ENCODE peak calls at places on chromosomes 13 and 19, in ten cellular contexts. Y, F, M, J, G, C, S, D, R and Q are unnamed samples.

GRCh38 chr19:29771708-29772415 is 39.9 kb upstream of the CCNE1 start:
- DNase-seq in R (peak), S (no peak), J (peak), C (peak), Y (peak), F (peak), M (no peak), G (peak), D (no peak), Q (peak)

GRCh38 chr13:59172076-59172475 is 991.7 kb downstream of the DIAPH3 start:
- DNase-seq in M (no peak), D (no peak), S (no peak), R (no peak), C (no peak), F (no peak), G (no peak), Y (no peak), J (no peak), Q (no peak)

GRCh38 chr19:1066748-1067340 is at the start of gene ARHGAP45:
- DNase-seq in G (peak), F (peak), M (no peak), J (no peak), R (peak), C (peak), Y (no peak), S (no peak), D (no peak), Q (no peak)

GRCh38 chr19:27974082-27974513 is 1238.9 kb downstream of the UQCRFS1 start:
- DNase-seq in F (peak), R (peak), S (peak), G (peak), M (no peak), D (no peak), C (peak), Y (no peak), J (peak), Q (no peak)

GRCh38 chr19:31610036-31610435 is 260.8 kb upstream of the TSHZ3 start:
- DNase-seq in J (no peak), G (no peak), S (no peak), M (no peak), F (no peak), C (no peak), Y (no peak), D (no peak), R (no peak), Q (no peak)

GRCh38 chr19:5934002-5934401 is 19.9 kb downstream of the CAPS start:
- DNase-seq in R (peak), M (no peak), S (no peak), F (no peak), Y (no peak), D (no peak), G (no peak), J (no peak), C (no peak), Q (no peak)

GRCh38 chr13:110869805-110870706 is 44.8 kb downstream of the ANKRD10 start:
- DNase-seq in J (peak), C (peak), S (no peak), Y (peak), D (peak), M (peak), R (peak), F (peak), G (peak), Q (peak)

GRCh38 chr13:93364166-93364565 is 137.6 kb downstream of the GPC6 start:
- DNase-seq in S (no peak), J (no peak), M (no peak), R (no peak), C (peak), G (no peak), Y (no peak), D (no peak), F (no peak), Q (no peak)

GRCh38 chr13:79770056-79770455 is 289.1 kb downstream of the NDFIP2 start:
- DNase-seq in R (no peak), J (no peak), C (no peak), G (no peak), Y (no peak), S (no peak), D (no peak), M (no peak), F (no peak), Q (no peak)

GRCh38 chr19:18415177-18415867 is 3.9 kb upstream of the SSBP4 start:
- DNase-seq in D (peak), J (no peak), S (no peak), M (peak), R (no peak), G (no peak), F (peak), Y (peak), C (peak), Q (peak)

GRCh38 chr19:44757735-44758505 is 9.4 kb downstream of the BCL3 start:
- DNase-seq in J (no peak), C (no peak), Y (peak), M (no peak), F (peak), G (peak), D (peak), S (no peak), R (peak), Q (peak)

GRCh38 chr13:45564108-45564507 is 51.4 kb downstream of the ERICH6B start:
- DNase-seq in Y (no peak), D (no peak), F (no peak), R (no peak), J (peak), S (no peak), C (no peak), M (no peak), G (no peak), Q (no peak)

GRCh38 chr13:27130223-27131015 is 41.2 kb downstream of the USP12 start:
- DNase-seq in C (no peak), G (no peak), S (no peak), R (no peak), F (no peak), D (no peak), M (no peak), J (no peak), Y (peak), Q (no peak)

GRCh38 chr13:45909724-45910123 is 58.2 kb upstream of the SIAH3 start:
- DNase-seq in M (no peak), J (no peak), R (no peak), C (no peak), Y (no peak), G (no peak), D (no peak), F (no peak), S (no peak), Q (no peak)

GRCh38 chr19:29810504-29810871 is 1.3 kb upstream of the CCNE1 start:
- DNase-seq in G (no peak), J (no peak), F (peak), D (no peak), C (peak), Y (peak), R (no peak), M (no peak), S (no peak), Q (peak)

GRCh38 chr19:18951721-18952281 is 10.8 kb upstream of the HOMER3 start:
- DNase-seq in D (no peak), Y (no peak), C (no peak), S (no peak), G (no peak), R (no peak), F (no peak), J (no peak), M (no peak), Q (no peak)

GRCh38 chr13:98143157-98143553 is 261 bp downstream of the FARP1 start:
- DNase-seq in R (peak), Y (no peak), F (no peak), S (no peak), C (no peak), D (peak), G (no peak), M (no peak), J (no peak), Q (no peak)

GRCh38 chr19:7327802-7328201 is 20.9 kb upstream of the ARHGEF18 start:
- DNase-seq in C (no peak), Y (no peak), F (no peak), R (no peak), G (no peak), S (no peak), M (no peak), D (peak), J (no peak), Q (no peak)

GRCh38 chr19:47765522-47766358 is 12.8 kb upstream of the SELENOW start:
- DNase-seq in G (peak), S (no peak), J (peak), M (no peak), F (peak), C (peak), D (peak), R (peak), Y (peak), Q (peak)

GRCh38 chr19:53328967-53329366 is 4.6 kb upstream of the ZNF845 start:
- DNase-seq in J (no peak), D (peak), M (no peak), C (peak), G (no peak), S (no peak), Y (no peak), R (peak), F (peak), Q (peak)

GRCh38 chr19:46402725-46403124 is 10.6 kb downstream of the CCDC8 start:
- DNase-seq in S (no peak), M (no peak), Y (no peak), C (no peak), J (no peak), D (peak), F (no peak), R (no peak), G (no peak), Q (no peak)

GRCh38 chr13:29845440-29846056 is 4.9 kb downstream of the UBL3 start:
- DNase-seq in J (no peak), C (no peak), S (no peak), G (no peak), F (no peak), R (no peak), M (no peak), D (no peak), Y (no peak), Q (no peak)

GRCh38 chr13:25881946-25882574 is 169.8 kb downstream of the SHISA2 start:
- DNase-seq in F (no peak), R (peak), D (no peak), Y (no peak), G (no peak), J (no peak), M (no peak), S (no peak), C (no peak), Q (no peak)

GRCh38 chr13:101554420-101555125 is 102.1 kb downstream of the ITGBL1 start:
- DNase-seq in M (no peak), G (no peak), R (no peak), C (no peak), J (no peak), Y (no peak), D (no peak), S (no peak), F (no peak), Q (no peak)

GRCh38 chr13:111385182-111385857 is 64.9 kb downstream of the TEX29 start:
- DNase-seq in R (no peak), F (no peak), D (no peak), S (no peak), C (no peak), J (no peak), Y (no peak), M (peak), G (peak), Q (no peak)

GRCh38 chr13:98484289-98485219 is 92.4 kb downstream of the STK24 start:
- DNase-seq in S (no peak), C (peak), R (no peak), Y (peak), G (peak), D (peak), M (peak), J (peak), F (peak), Q (peak)

GRCh38 chr13:43333176-43333575 is 309.8 kb downstream of the DNAJC15 start:
- DNase-seq in R (peak), S (no peak), F (no peak), M (no peak), J (no peak), Y (no peak), D (no peak), G (no peak), C (no peak), Q (no peak)

GRCh38 chr13:112374271-112374670 is 1.9 kb upstream of the SPACA7 start:
- DNase-seq in G (no peak), R (no peak), J (no peak), S (no peak), M (no peak), D (no peak), F (no peak), C (no peak), Y (no peak), Q (no peak)

GRCh38 chr13:51453308-51453958 is 597 bp upstream of the INTS6 start:
- DNase-seq in D (peak), C (peak), M (peak), S (peak), J (peak), R (peak), F (peak), Y (peak), G (no peak), Q (peak)

GRCh38 chr13:22211876-22212275 is 541.0 kb downstream of the FGF9 start:
- DNase-seq in G (no peak), C (no peak), J (no peak), M (no peak), F (no peak), Y (no peak), D (no peak), R (no peak), S (no peak), Q (no peak)

GRCh38 chr13:93262729-93263128 is 36.1 kb downstream of the GPC6 start:
- DNase-seq in C (no peak), S (no peak), D (no peak), F (no peak), R (no peak), G (no peak), J (no peak), Y (no peak), M (no peak), Q (no peak)

GRCh38 chr19:55554749-55555152 is 9.4 kb upstream of the SBK3 start:
- DNase-seq in G (peak), D (no peak), Y (no peak), S (no peak), J (peak), R (no peak), C (no peak), F (no peak), M (no peak), Q (no peak)

GRCh38 chr19:2734589-2735288 is 5.1 kb downstream of the SLC39A3 start:
- DNase-seq in D (no peak), Y (no peak), S (no peak), F (no peak), J (no peak), R (no peak), M (no peak), G (no peak), C (no peak), Q (no peak)

GRCh38 chr13:109366521-109366920 is 419.9 kb downstream of the IRS2 start:
- DNase-seq in F (no peak), D (no peak), J (no peak), R (no peak), S (no peak), M (no peak), Y (no peak), G (no peak), C (no peak), Q (no peak)

GRCh38 chr13:45092668-45093067 is 27.6 kb upstream of the GTF2F2 start:
- DNase-seq in D (no peak), G (no peak), F (no peak), M (no peak), J (no peak), C (no peak), R (no peak), S (no peak), Y (no peak), Q (no peak)

GRCh38 chr13:96000069-96000468 is 53.1 kb downstream of the UGGT2 start:
- DNase-seq in Y (no peak), S (no peak), C (no peak), D (no peak), M (no peak), R (no peak), F (no peak), G (no peak), J (no peak), Q (no peak)

DNA sequence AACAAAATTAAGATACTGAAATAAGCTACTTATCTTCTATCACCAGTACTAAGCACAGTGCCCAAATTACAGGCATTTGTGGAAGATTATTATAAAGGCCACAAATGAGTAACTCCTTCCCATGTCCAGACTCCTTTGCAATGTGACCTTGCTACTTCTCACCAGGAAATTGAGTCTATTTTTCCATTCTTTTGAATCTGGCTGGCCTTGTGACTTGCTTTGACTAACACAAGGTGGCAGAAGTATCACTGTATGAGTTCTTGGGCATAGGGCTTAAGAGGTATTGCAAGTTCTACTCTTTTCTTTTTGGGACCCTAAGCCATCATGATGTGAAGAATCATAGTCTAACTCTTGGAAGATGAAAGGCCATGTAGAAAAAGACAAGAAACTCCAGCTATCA is 49.9 kb downstream of the UGGT2 start:
- DNase-seq in R (no peak), F (no peak), Y (no peak), G (no peak), J (no peak), D (no peak), M (no peak), S (no peak), C (no peak), Q (no peak)
- TF ChIP-seq CTCF in R (peak), F (no peak), Y (no peak), G (no peak), J (no peak), D (no peak), M (no peak), S (no peak), C (no peak), Q (no peak)

DNA sequence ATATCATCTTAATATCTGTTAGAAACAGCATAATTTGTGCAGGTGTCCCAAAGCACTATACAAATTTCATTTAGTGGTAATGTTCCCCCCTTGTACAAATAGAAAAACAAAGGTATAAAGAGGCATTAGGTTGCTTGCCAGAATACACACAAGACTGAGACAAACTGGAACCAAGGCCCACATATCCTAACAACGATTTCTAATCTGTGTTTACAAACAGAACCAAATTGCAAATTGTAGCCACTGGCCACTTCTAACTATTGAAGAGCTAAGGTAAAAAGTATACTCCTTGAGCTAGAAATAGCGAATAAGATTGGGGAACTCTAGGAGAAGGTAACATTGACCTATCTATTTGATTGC is 526.1 kb downstream of the KLF12 start:
- DNase-seq in Y (no peak), G (no peak), D (no peak), C (no peak), M (no peak), R (no peak), S (no peak), J (no peak), F (no peak), Q (no peak)
- H3K27ac ChIP-seq in Y (no peak), G (no peak), D (no peak), C (no peak), M (peak), R (no peak), S (no peak), J (no peak), F (no peak), Q (no peak)

DNA sequence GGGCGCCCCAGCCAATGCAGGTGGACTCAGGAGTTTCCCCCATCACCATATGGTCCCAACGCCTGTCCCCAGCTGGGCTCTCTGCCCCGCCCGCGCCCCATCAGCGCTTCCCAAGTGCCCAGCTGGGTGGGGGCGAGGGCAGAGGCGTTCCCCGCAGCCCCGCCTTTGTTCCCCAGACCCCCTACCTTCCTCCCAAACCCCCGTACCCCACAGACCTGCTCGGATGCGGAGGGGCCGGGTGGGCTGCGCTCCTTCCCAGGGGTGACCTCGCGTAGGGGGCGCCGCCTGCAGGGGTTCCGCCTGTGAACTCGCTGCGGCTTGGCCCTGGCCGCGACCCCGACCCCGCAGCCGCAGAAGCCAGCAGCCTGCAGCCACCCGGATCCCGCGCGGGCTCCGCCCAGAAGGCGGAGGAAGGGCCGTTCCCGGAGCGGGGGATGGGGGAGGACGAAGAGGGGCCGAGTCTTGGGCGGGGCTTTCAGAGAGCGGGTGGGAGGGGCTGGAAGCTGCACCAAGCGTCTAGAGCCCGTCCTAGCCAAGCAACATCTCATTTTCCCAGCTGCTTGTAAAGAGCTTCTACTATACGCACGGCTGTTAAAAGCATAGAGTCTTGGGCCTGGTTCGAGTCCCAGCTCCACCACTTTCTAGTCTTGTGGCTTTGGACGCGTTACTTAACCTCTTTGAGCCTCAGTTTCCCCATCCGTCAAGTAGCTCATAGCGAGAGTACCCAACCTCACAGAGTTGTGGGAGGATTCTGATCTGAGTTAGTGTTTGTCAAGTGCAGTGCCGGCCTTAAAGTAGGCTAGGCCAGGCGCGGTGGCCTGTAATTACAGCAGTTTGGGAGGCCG is at the start of gene RAB3D:
- DNase-seq in F (peak), D (peak), S (peak), G (peak), J (peak), C (peak), Y (peak), M (peak), R (peak), Q (peak)
- TF ChIP-seq EP300 in F (no peak), D (no peak), S (no peak), G (no peak), J (no peak), C (no peak), Y (peak), M (no peak), R (no peak), Q (no peak)

GRCh38 chr19:8697671-8698432 is 743 bp downstream of the ACTL9 start:
- DNase-seq in M (no peak), D (no peak), C (peak), Y (no peak), S (no peak), R (peak), G (no peak), J (no peak), F (no peak), Q (no peak)
- TF ChIP-seq CTCF in M (no peak), D (no peak), C (peak), Y (no peak), S (no peak), R (peak), G (no peak), J (peak), F (no peak), Q (no peak)